ENCODE peak calls at places on chromosomes 16 and 17, in six cellular contexts. S is MCF 10A; P is T-helper 22 cell; D is ACHN; L is IMR-90; V is stimulated activated CD8-positive, alpha-beta memory T cell treated with anti-CD3 and anti-CD28 coated beads, Interleukin-4, amount 100 ng/mL, for 4 hours. F is an unnamed sample.
A peak's percentile ranks its signal among the peaks of the same experiment; 100 is the strongest.

GRCh38 chr17:63702223-63702577 is 2.3 kb upstream of the LIMD2 start:
- DNase-seq in V (no peak), D (no peak), L (no peak), P (peak; percentile 53), S (no peak), F (no peak)

GRCh38 chr17:30237296-30238002 is 2.0 kb upstream of the SLC6A4 start:
- DNase-seq in P (no peak), S (no peak), D (no peak), L (no peak), V (no peak), F (no peak)

GRCh38 chr16:23699100-23699499 is 13.9 kb downstream of the ERN2 start:
- DNase-seq in D (no peak), L (no peak), S (no peak), P (no peak), V (no peak), F (peak; percentile 84)

GRCh38 chr17:885971-886571 is 93.5 kb downstream of the NXN start:
- DNase-seq in D (no peak), P (no peak), S (no peak), V (no peak), L (no peak), F (no peak)

GRCh38 chr16:57224651-57225335 is 20.3 kb upstream of the ARL2BP start:
- DNase-seq in P (no peak), S (no peak), D (no peak), V (no peak), L (no peak), F (no peak)

GRCh38 chr17:79666111-79666510 is 55.3 kb upstream of the RBFOX3 start:
- DNase-seq in V (no peak), L (no peak), D (no peak), S (no peak), P (no peak), F (no peak)

GRCh38 chr17:15469260-15469659 is 1.8 kb upstream of the CDRT4 start:
- DNase-seq in P (no peak), V (no peak), L (peak; percentile 52), S (no peak), D (no peak), F (no peak)

GRCh38 chr17:16929757-16930520 is 42.0 kb downstream of the TNFRSF13B start:
- DNase-seq in P (no peak), S (no peak), L (no peak), D (no peak), V (no peak), F (no peak)

GRCh38 chr17:63447688-63448005 is 1.5 kb upstream of the CYB561 start:
- DNase-seq in V (no peak), L (no peak), D (no peak), P (no peak), S (no peak), F (no peak)

GRCh38 chr16:87800497-87800896 is 34.7 kb upstream of the KLHDC4 start:
- DNase-seq in P (no peak), D (no peak), L (no peak), V (no peak), S (no peak), F (no peak)

GRCh38 chr17:4858068-4858879 is 25.1 kb downstream of the MINK1 start:
- DNase-seq in D (no peak), P (no peak), S (peak; percentile 45), V (no peak), L (no peak), F (no peak)

GRCh38 chr17:77499699-77500435 is 359.1 kb downstream of the SEC14L1 start:
- DNase-seq in P (no peak), V (no peak), S (no peak), D (no peak), L (no peak), F (no peak)

GRCh38 chr17:39264119-39264518 is 38.4 kb upstream of the STAC2 start:
- DNase-seq in D (no peak), P (no peak), L (no peak), S (no peak), V (no peak), F (no peak)

GRCh38 chr16:70634861-70635260 is 11.5 kb upstream of the IL34 start:
- DNase-seq in V (no peak), P (no peak), S (no peak), L (peak; percentile 63), D (no peak), F (no peak)

GRCh38 chr16:80056334-80056733 is 455.8 kb upstream of the MAF start:
- DNase-seq in D (no peak), V (no peak), P (no peak), L (peak; percentile 20), S (no peak), F (no peak)

GRCh38 chr17:73901249-73901648 is 257.0 kb upstream of the SDK2 start:
- DNase-seq in S (no peak), P (no peak), D (no peak), V (no peak), L (no peak), F (no peak)

GRCh38 chr16:9258423-9259051 is 167.1 kb downstream of the HAPSTR1 start:
- DNase-seq in S (peak; percentile 49), V (no peak), L (peak; percentile 1), D (peak; percentile 50), P (no peak), F (peak; percentile 31)

GRCh38 chr16:80084614-80085013 is 456.2 kb upstream of the DYNLRB2 start:
- DNase-seq in D (peak; percentile 63), S (peak; percentile 61), L (no peak), V (no peak), P (no peak), F (peak; percentile 24)

GRCh38 chr17:3678821-3679175 is 10.2 kb downstream of the EMC6 start:
- DNase-seq in D (no peak), S (no peak), P (no peak), V (no peak), L (no peak), F (no peak)

GRCh38 chr17:72592242-72592966 is 471.6 kb downstream of the SOX9 start:
- DNase-seq in S (peak; percentile 86), D (peak; percentile 87), L (peak; percentile 84), P (peak; percentile 40), V (no peak), F (peak; percentile 88)

GRCh38 chr16:88956546-88957455 is 20.2 kb downstream of the CBFA2T3 start:
- DNase-seq in D (no peak), P (no peak), V (no peak), L (no peak), S (no peak), F (no peak)

GRCh38 chr17:83007504-83008475 is 71.6 kb upstream of the METRNL start:
- DNase-seq in L (no peak), S (no peak), D (no peak), V (no peak), P (no peak), F (no peak)

GRCh38 chr17:73305845-73306836 is 5.7 kb downstream of the CDC42EP4 start:
- DNase-seq in P (no peak), D (no peak), S (peak; percentile 17), V (no peak), L (no peak), F (no peak)

GRCh38 chr16:56664506-56664905 is 3.4 kb downstream of the MT1G start:
- DNase-seq in P (no peak), V (no peak), S (no peak), L (no peak), D (no peak), F (no peak)

GRCh38 chr16:87874639-87875472 is 5.5 kb upstream of the SLC7A5 start:
- DNase-seq in L (no peak), S (no peak), V (peak; percentile 63), P (peak; percentile 36), D (no peak), F (no peak)

GRCh38 chr17:78046923-78047322 is 81.6 kb downstream of the TMC6 start:
- DNase-seq in V (no peak), L (no peak), S (peak; percentile 46), P (no peak), D (no peak), F (no peak)

GRCh38 chr17:60766778-60767190 is 89.1 kb downstream of the BCAS3 start:
- DNase-seq in P (no peak), D (no peak), L (no peak), S (no peak), V (no peak), F (peak; percentile 70)

GRCh38 chr17:33452797-33453196 is 159.7 kb upstream of the ASIC2 start:
- DNase-seq in D (no peak), L (no peak), V (no peak), P (no peak), S (no peak), F (no peak)

GRCh38 chr16:74862743-74863244 is 88.2 kb upstream of the FA2H start:
- DNase-seq in D (peak; percentile 59), L (peak; percentile 47), S (peak; percentile 68), P (no peak), V (no peak), F (peak; percentile 65)

GRCh38 chr17:45073414-45074070 is 12.4 kb downstream of the NMT1 start:
- DNase-seq in L (peak; percentile 97), P (no peak), V (no peak), S (no peak), D (no peak), F (no peak)

GRCh38 chr16:89288966-89289365 is 71.5 kb downstream of the ZNF778 start:
- DNase-seq in V (no peak), D (no peak), P (no peak), S (no peak), L (no peak), F (no peak)

GRCh38 chr16:81319221-81319912 is 4.6 kb downstream of the GAN start:
- DNase-seq in S (peak; percentile 26), P (no peak), L (peak; percentile 77), D (peak; percentile 92), V (no peak), F (no peak)

GRCh38 chr17:73293480-73293911 is 18.3 kb downstream of the CDC42EP4 start:
- DNase-seq in P (no peak), S (peak; percentile 93), V (no peak), L (peak; percentile 91), D (peak; percentile 93), F (peak; percentile 23)

GRCh38 chr16:84484579-84485254 is 19.7 kb downstream of the MEAK7 start:
- DNase-seq in L (peak; percentile 74), P (no peak), S (peak; percentile 45), V (no peak), D (peak; percentile 60), F (no peak)

GRCh38 chr17:27986805-27987684 is 55.4 kb upstream of the NLK start:
- DNase-seq in D (no peak), V (no peak), P (no peak), L (no peak), S (no peak), F (no peak)

GRCh38 chr16:86924537-86924936 is 346.2 kb downstream of the FOXL1 start:
- DNase-seq in S (peak; percentile 76), L (peak; percentile 97), P (no peak), D (no peak), V (no peak), F (peak; percentile 24)

GRCh38 chr17:50950002-50950877 is 84.1 kb upstream of the TOB1 start:
- DNase-seq in V (no peak), S (peak; percentile 92), L (peak; percentile 84), P (peak; percentile 20), D (peak; percentile 90), F (peak; percentile 84)

GRCh38 chr16:57556941-57557541 is 14.6 kb downstream of the ADGRG5 start:
- DNase-seq in L (no peak), V (no peak), D (no peak), P (no peak), S (no peak), F (no peak)

GRCh38 chr16:29774730-29775129 is 3.3 kb upstream of the ZG16 start:
- DNase-seq in D (no peak), L (no peak), S (no peak), V (no peak), P (no peak), F (no peak)

F was measured in LoVo.